ENCODE peak calls at places on chromosomes 5 and 9, in six cellular contexts. X, N, H, D, C and T are unnamed samples.

GRCh38 chr5:33440482-33441240 is at the start of gene TARS1:
- DNase-seq in X (peak; percentile 99), C (peak; percentile 100), N (peak; percentile 99), D (peak; percentile 98), H (peak; percentile 85), T (peak; percentile 99)

GRCh38 chr9:137757613-137758029 is 120.0 kb upstream of the CACNA1B start:
- DNase-seq in N (no peak), C (peak; percentile 64), D (no peak), H (peak; percentile 45), X (no peak), T (peak; percentile 45)

GRCh38 chr5:104189909-104190308 is 627.3 kb upstream of the NUDT12 start:
- DNase-seq in C (peak; percentile 89), X (peak; percentile 65), N (peak; percentile 84), D (no peak), H (no peak), T (no peak)

GRCh38 chr5:159912033-159912800 is 4.1 kb upstream of the ADRA1B start:
- DNase-seq in N (no peak), H (no peak), X (no peak), D (no peak), C (peak; percentile 89), T (no peak)

GRCh38 chr5:137589185-137589584 is 90.1 kb upstream of the SPOCK1 start:
- DNase-seq in N (no peak), D (no peak), H (no peak), C (no peak), X (no peak), T (no peak)

GRCh38 chr5:167702014-167702413 is 589.4 kb upstream of the WWC1 start:
- DNase-seq in X (no peak), H (no peak), D (no peak), N (peak; percentile 82), C (no peak), T (no peak)

GRCh38 chr5:181190711-181191525 is 14.1 kb downstream of the TRIM7 start:
- DNase-seq in N (peak; percentile 60), C (peak; percentile 32), X (no peak), H (no peak), D (peak; percentile 78), T (peak; percentile 68)

GRCh38 chr9:114995681-114996221 is 65.4 kb upstream of the TNFSF8 start:
- DNase-seq in H (no peak), N (no peak), D (peak; percentile 80), C (peak; percentile 31), X (peak; percentile 3), T (no peak)

GRCh38 chr9:6498982-6499381 is 86.0 kb downstream of the UHRF2 start:
- DNase-seq in X (no peak), C (peak; percentile 54), N (no peak), H (no peak), D (no peak), T (no peak)

GRCh38 chr9:75803130-75803529 is 87.3 kb upstream of the PCSK5 start:
- DNase-seq in D (no peak), X (no peak), N (peak; percentile 4), H (no peak), C (peak; percentile 68), T (peak; percentile 28)

GRCh38 chr5:31273631-31274378 is 80.3 kb downstream of the CDH6 start:
- DNase-seq in N (no peak), C (no peak), D (no peak), H (no peak), X (peak; percentile 16), T (no peak)

GRCh38 chr5:8517461-8517860 is 648.5 kb downstream of the MTRR start:
- DNase-seq in C (peak; percentile 23), N (no peak), D (no peak), H (no peak), X (peak; percentile 59), T (peak; percentile 4)

GRCh38 chr5:116865651-116866050 is 291.0 kb upstream of the SEMA6A start:
- DNase-seq in D (no peak), N (no peak), X (no peak), C (no peak), H (no peak), T (no peak)

GRCh38 chr5:17069995-17070405 is 133.9 kb upstream of the MYO10 start:
- DNase-seq in H (no peak), X (peak; percentile 69), C (peak; percentile 67), D (no peak), N (peak; percentile 57), T (no peak)

GRCh38 chr5:50947892-50948683 is 281.7 kb downstream of the PARP8 start:
- DNase-seq in C (no peak), X (peak; percentile 8), N (peak; percentile 20), H (no peak), D (no peak), T (no peak)

GRCh38 chr9:124723352-124723751 is 47.8 kb downstream of the NR6A1 start:
- DNase-seq in D (no peak), H (no peak), N (no peak), X (no peak), C (no peak), T (no peak)

GRCh38 chr5:56270058-56270457 is 36.9 kb upstream of the ANKRD55 start:
- DNase-seq in C (peak; percentile 59), H (no peak), N (no peak), D (no peak), X (peak; percentile 32), T (peak; percentile 11)

GRCh38 chr5:73312872-73313510 is 135.6 kb downstream of the FOXD1 start:
- DNase-seq in C (peak; percentile 27), X (no peak), N (no peak), D (no peak), H (no peak), T (no peak)

GRCh38 chr5:6365142-6365976 is 13.0 kb downstream of the MED10 start:
- DNase-seq in C (no peak), H (no peak), N (no peak), X (no peak), D (no peak), T (no peak)

GRCh38 chr9:38415846-38416245 is 8.4 kb downstream of the IGFBPL1 start:
- DNase-seq in X (no peak), N (no peak), H (no peak), D (no peak), C (no peak), T (peak; percentile 29)

GRCh38 chr5:127187711-127188110 is 102.9 kb upstream of the MEGF10 start:
- DNase-seq in H (no peak), D (no peak), X (no peak), C (no peak), N (no peak), T (peak; percentile 94)

GRCh38 chr5:167919268-167919560 is 372.2 kb upstream of the WWC1 start:
- DNase-seq in H (no peak), N (no peak), D (no peak), C (no peak), X (no peak), T (no peak)

GRCh38 chr9:136851941-136852663 is at the start of gene MAMDC4:
- DNase-seq in N (no peak), X (no peak), D (no peak), H (no peak), C (no peak), T (no peak)